ENCODE peak calls at places on chromosomes 7 and 10, in five cellular contexts. Q is COLO829; H is GM12865; X is HT1080; G is stimulated activated CD8-positive, alpha-beta memory T cell treated with anti-CD3 and anti-CD28 coated beads, Interleukin-15, amount 100 ng/mL, for 1 hour. M is an unnamed sample.

GRCh38 chr10:89022734-89023133 is 32.1 kb downstream of the FAS start:
- DNase-seq in Q (no peak), H (no peak), X (no peak), G (no peak), M (no peak)

GRCh38 chr7:136086712-136087111 is 109.6 kb upstream of the MTPN start:
- DNase-seq in G (no peak), Q (peak), X (peak), H (peak), M (no peak)

GRCh38 chr7:37234928-37235327 is 213.7 kb downstream of the ELMO1 start:
- DNase-seq in Q (peak), H (peak), X (peak), G (no peak), M (no peak)

GRCh38 chr10:90481326-90481923 is 376.4 kb downstream of the HTR7 start:
- DNase-seq in X (no peak), G (no peak), Q (no peak), H (no peak), M (no peak)

GRCh38 chr7:74183653-74184450 is 9.7 kb downstream of the EIF4H start:
- DNase-seq in Q (no peak), G (no peak), X (no peak), H (peak), M (no peak)

GRCh38 chr10:63434866-63435854 is 30.6 kb downstream of the JMJD1C start:
- DNase-seq in G (no peak), H (peak), X (no peak), Q (no peak), M (no peak)

GRCh38 chr10:6130851-6131470 is 42.1 kb downstream of the RBM17 start:
- DNase-seq in H (no peak), X (no peak), Q (no peak), G (no peak), M (no peak)

GRCh38 chr10:121332829-121333765 is 265.1 kb downstream of the FGFR2 start:
- DNase-seq in H (no peak), G (no peak), Q (no peak), X (peak), M (no peak)

GRCh38 chr7:11294965-11295364 is 321.3 kb downstream of the PHF14 start:
- DNase-seq in X (no peak), H (no peak), Q (no peak), G (no peak), M (no peak)

GRCh38 chr7:1607001-1607400 is 37.2 kb upstream of the PSMG3 start:
- DNase-seq in X (no peak), G (no peak), H (no peak), Q (no peak), M (no peak)